ENCODE peak calls at places on chromosomes 11 and 22, in six cellular contexts. One of them, this sample, is unnamed.

GRCh38 chr11:64865286-64866172 is 12.9 kb downstream of the EHD1 start:
- DNase-seq in K562: no peak
- DNase-seq in H1: no peak
- DNase-seq in HCT116: no peak
- DNase-seq in GM12878: no peak
- DNase-seq in HepG2: no peak
- DNase-seq in this sample: no peak

GRCh38 chr22:46902998-46903916 is 140.8 kb downstream of the TBC1D22A start:
- DNase-seq in K562: no peak
- DNase-seq in H1: peak; percentile 69
- DNase-seq in HCT116: no peak
- DNase-seq in GM12878: no peak
- DNase-seq in HepG2: no peak
- DNase-seq in this sample: no peak

GRCh38 chr11:75667831-75668507 is 869 bp downstream of the MAP6 start:
- DNase-seq in K562: no peak
- DNase-seq in H1: peak; percentile 84
- DNase-seq in HCT116: no peak
- DNase-seq in GM12878: no peak
- DNase-seq in HepG2: no peak
- DNase-seq in this sample: peak; percentile 95

GRCh38 chr22:19734163-19734562 is 10.8 kb downstream of the GP1BB start:
- DNase-seq in K562: no peak
- DNase-seq in H1: no peak
- DNase-seq in HCT116: no peak
- DNase-seq in GM12878: no peak
- DNase-seq in HepG2: no peak
- DNase-seq in this sample: no peak

GRCh38 chr11:88631497-88631896 is 294.0 kb upstream of the CTSC start:
- DNase-seq in K562: no peak
- DNase-seq in H1: no peak
- DNase-seq in HCT116: peak; percentile 1
- DNase-seq in GM12878: no peak
- DNase-seq in HepG2: no peak
- DNase-seq in this sample: no peak

GRCh38 chr11:126172596-126173038 is 38.8 kb downstream of the RPUSD4 start:
- DNase-seq in K562: no peak
- DNase-seq in H1: no peak
- DNase-seq in HCT116: no peak
- DNase-seq in GM12878: no peak
- DNase-seq in HepG2: no peak
- DNase-seq in this sample: no peak

GRCh38 chr22:29475550-29475949 is 4.5 kb upstream of the NEFH start:
- DNase-seq in K562: no peak
- DNase-seq in H1: no peak
- DNase-seq in HCT116: no peak
- DNase-seq in GM12878: peak; percentile 20
- DNase-seq in HepG2: no peak
- DNase-seq in this sample: no peak

GRCh38 chr22:25420925-25421904 is 143.3 kb upstream of the GRK3 start:
- DNase-seq in K562: no peak
- DNase-seq in H1: peak; percentile 70
- DNase-seq in HCT116: no peak
- DNase-seq in GM12878: no peak
- DNase-seq in HepG2: no peak
- DNase-seq in this sample: peak; percentile 64

GRCh38 chr11:2463766-2464277 is 19.0 kb downstream of the KCNQ1 start:
- DNase-seq in K562: no peak
- DNase-seq in H1: peak; percentile 41
- DNase-seq in HCT116: no peak
- DNase-seq in GM12878: no peak
- DNase-seq in HepG2: no peak
- DNase-seq in this sample: no peak

GRCh38 chr11:131668867-131669780 is 298.7 kb downstream of the NTM start:
- DNase-seq in K562: peak; percentile 65
- DNase-seq in H1: peak; percentile 91
- DNase-seq in HCT116: peak; percentile 6
- DNase-seq in GM12878: no peak
- DNase-seq in HepG2: peak; percentile 17
- DNase-seq in this sample: peak; percentile 60

GRCh38 chr22:35661377-35661937 is 13.2 kb downstream of the APOL6 start:
- DNase-seq in K562: no peak
- DNase-seq in H1: no peak
- DNase-seq in HCT116: no peak
- DNase-seq in GM12878: no peak
- DNase-seq in HepG2: no peak
- DNase-seq in this sample: no peak

GRCh38 chr11:18844753-18845367 is 53.3 kb upstream of the PTPN5 start:
- DNase-seq in K562: peak; percentile 47
- DNase-seq in H1: no peak
- DNase-seq in HCT116: peak; percentile 36
- DNase-seq in GM12878: no peak
- DNase-seq in HepG2: peak; percentile 37
- DNase-seq in this sample: peak; percentile 40

GRCh38 chr11:131234146-131234680 is 136.2 kb upstream of the NTM start:
- DNase-seq in K562: no peak
- DNase-seq in H1: no peak
- DNase-seq in HCT116: no peak
- DNase-seq in GM12878: no peak
- DNase-seq in HepG2: no peak
- DNase-seq in this sample: no peak

GRCh38 chr11:34926101-34926830 is 9.8 kb downstream of the PDHX start:
- DNase-seq in K562: peak; percentile 54
- DNase-seq in H1: no peak
- DNase-seq in HCT116: peak; percentile 33
- DNase-seq in GM12878: no peak
- DNase-seq in HepG2: peak; percentile 47
- DNase-seq in this sample: peak; percentile 34

GRCh38 chr11:68843052-68843561 is 1.4 kb upstream of the CPT1A start:
- DNase-seq in K562: no peak
- DNase-seq in H1: no peak
- DNase-seq in HCT116: no peak
- DNase-seq in GM12878: no peak
- DNase-seq in HepG2: no peak
- DNase-seq in this sample: no peak

GRCh38 chr11:74138572-74138971 is 32.2 kb downstream of the C2CD3 start:
- DNase-seq in K562: peak; percentile 76
- DNase-seq in H1: no peak
- DNase-seq in HCT116: peak; percentile 89
- DNase-seq in GM12878: no peak
- DNase-seq in HepG2: peak; percentile 93
- DNase-seq in this sample: no peak

GRCh38 chr11:2248762-2249161 is 21.6 kb downstream of the ASCL2 start:
- DNase-seq in K562: no peak
- DNase-seq in H1: no peak
- DNase-seq in HCT116: no peak
- DNase-seq in GM12878: no peak
- DNase-seq in HepG2: no peak
- DNase-seq in this sample: no peak

GRCh38 chr22:17672417-17672991 is 33.9 kb downstream of the BCL2L13 start:
- DNase-seq in K562: peak; percentile 10
- DNase-seq in H1: no peak
- DNase-seq in HCT116: no peak
- DNase-seq in GM12878: no peak
- DNase-seq in HepG2: no peak
- DNase-seq in this sample: peak; percentile 30

GRCh38 chr11:9815486-9816136 is 151.7 kb downstream of the SWAP70 start:
- DNase-seq in K562: no peak
- DNase-seq in H1: no peak
- DNase-seq in HCT116: no peak
- DNase-seq in GM12878: no peak
- DNase-seq in HepG2: no peak
- DNase-seq in this sample: no peak

GRCh38 chr11:44978961-44979331 is 28.3 kb upstream of the TP53I11 start:
- DNase-seq in K562: no peak
- DNase-seq in H1: no peak
- DNase-seq in HCT116: no peak
- DNase-seq in GM12878: no peak
- DNase-seq in HepG2: peak; percentile 35
- DNase-seq in this sample: no peak

GRCh38 chr11:21040615-21041014 is 371.2 kb downstream of the NELL1 start:
- DNase-seq in K562: no peak
- DNase-seq in H1: no peak
- DNase-seq in HCT116: no peak
- DNase-seq in GM12878: no peak
- DNase-seq in HepG2: no peak
- DNase-seq in this sample: no peak

GRCh38 chr11:19577849-19578619 is 134.6 kb upstream of the NAV2 start:
- DNase-seq in K562: no peak
- DNase-seq in H1: no peak
- DNase-seq in HCT116: no peak
- DNase-seq in GM12878: no peak
- DNase-seq in HepG2: no peak
- DNase-seq in this sample: peak; percentile 57

GRCh38 chr22:44154431-44154942 is 26.2 kb upstream of the PARVG start:
- DNase-seq in K562: no peak
- DNase-seq in H1: no peak
- DNase-seq in HCT116: no peak
- DNase-seq in GM12878: peak; percentile 12
- DNase-seq in HepG2: no peak
- DNase-seq in this sample: no peak
- TF ChIP-seq SIN3A in K562: no peak
- TF ChIP-seq SIN3A in H1: no peak
- TF ChIP-seq SIN3A in HCT116: no peak
- TF ChIP-seq SIN3A in GM12878: no peak
- TF ChIP-seq SIN3A in HepG2: no peak
- TF ChIP-seq SIN3A in this sample: no peak

GRCh38 chr11:834371-835316 is 1.9 kb downstream of the CD151 start:
- DNase-seq in K562: no peak
- DNase-seq in H1: no peak
- DNase-seq in HCT116: peak; percentile 72
- DNase-seq in GM12878: no peak
- DNase-seq in HepG2: no peak
- DNase-seq in this sample: no peak
- TF ChIP-seq JUND in K562: no peak
- TF ChIP-seq JUND in H1: no peak
- TF ChIP-seq JUND in HCT116: no peak
- TF ChIP-seq JUND in GM12878: no peak
- TF ChIP-seq JUND in HepG2: no peak
- TF ChIP-seq JUND in this sample: peak; percentile 86

GRCh38 chr11:119347940-119348339 is 1.4 kb upstream of the MFRP start:
- DNase-seq in K562: peak; percentile 30
- DNase-seq in H1: no peak
- DNase-seq in HCT116: no peak
- DNase-seq in GM12878: no peak
- DNase-seq in HepG2: no peak
- DNase-seq in this sample: no peak
- TF ChIP-seq SIN3A in K562: no peak
- TF ChIP-seq SIN3A in H1: no peak
- TF ChIP-seq SIN3A in HCT116: no peak
- TF ChIP-seq SIN3A in GM12878: no peak
- TF ChIP-seq SIN3A in HepG2: no peak
- TF ChIP-seq SIN3A in this sample: no peak

DNA sequence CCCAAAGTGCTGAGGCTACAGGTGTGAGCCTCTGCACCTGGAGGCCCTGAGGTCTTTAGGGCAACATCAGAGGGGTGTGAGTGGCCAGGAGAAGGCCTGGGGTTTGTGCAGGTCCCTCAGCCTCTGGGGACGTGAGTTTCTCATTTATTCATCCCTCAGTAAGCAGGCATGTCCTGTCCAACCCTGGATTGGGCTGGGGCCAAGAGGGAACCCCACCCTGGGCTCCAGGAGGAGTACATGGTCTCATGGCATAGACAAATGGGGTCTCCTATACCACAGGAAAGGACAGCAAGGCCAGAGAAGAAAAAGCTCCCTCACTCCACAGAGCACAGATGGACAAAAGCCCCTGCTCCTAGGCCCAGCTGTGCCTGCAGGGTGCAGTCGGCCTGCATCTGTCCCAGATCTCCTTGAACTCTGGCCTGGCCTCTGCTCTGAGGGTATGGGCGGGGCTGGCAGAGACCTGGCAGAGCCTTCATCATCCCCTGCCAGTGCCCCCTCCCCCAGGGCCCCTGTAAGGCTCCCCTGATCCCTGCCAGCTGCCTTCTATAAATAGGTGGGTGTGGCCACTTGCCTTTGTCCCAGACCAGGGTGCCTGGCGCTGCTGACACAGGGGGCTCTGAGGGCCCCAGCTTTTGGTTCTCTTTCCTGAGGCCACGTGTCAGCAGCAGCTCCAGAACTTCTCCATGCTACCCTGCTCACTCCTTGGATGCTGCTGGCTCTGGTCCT is 34.6 kb downstream of the A4GALT start:
- DNase-seq in K562: no peak
- DNase-seq in H1: no peak
- DNase-seq in HCT116: no peak
- DNase-seq in GM12878: no peak
- DNase-seq in HepG2: no peak
- DNase-seq in this sample: peak; percentile 45
- TF ChIP-seq JUND in K562: no peak
- TF ChIP-seq JUND in H1: no peak
- TF ChIP-seq JUND in HCT116: no peak
- TF ChIP-seq JUND in GM12878: no peak
- TF ChIP-seq JUND in HepG2: no peak
- TF ChIP-seq JUND in this sample: no peak

DNA sequence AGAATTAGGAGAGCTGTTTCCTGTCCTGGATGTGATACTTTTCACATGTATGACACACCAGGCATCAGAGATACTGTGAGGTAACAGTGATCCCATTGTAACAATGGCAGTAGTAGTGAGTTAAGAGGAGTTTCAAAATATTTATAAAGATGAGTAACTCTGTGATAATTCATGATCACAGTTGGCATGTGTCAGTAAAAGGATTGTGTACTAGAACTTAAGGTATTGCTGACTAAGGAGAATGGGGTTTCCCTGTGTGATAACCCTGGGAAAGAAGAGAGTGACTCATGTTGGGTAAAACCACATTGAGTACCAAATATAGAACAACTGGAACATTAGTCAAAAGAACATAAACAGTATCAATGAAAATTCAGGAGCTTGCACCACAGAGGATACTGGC is 22.9 kb upstream of the SLC5A1 start:
- DNase-seq in K562: no peak
- DNase-seq in H1: no peak
- DNase-seq in HCT116: peak; percentile 51
- DNase-seq in GM12878: no peak
- DNase-seq in HepG2: peak; percentile 5
- DNase-seq in this sample: no peak
- TF ChIP-seq SIN3A in K562: no peak
- TF ChIP-seq SIN3A in H1: no peak
- TF ChIP-seq SIN3A in HCT116: peak; percentile 43
- TF ChIP-seq SIN3A in GM12878: no peak
- TF ChIP-seq SIN3A in HepG2: no peak
- TF ChIP-seq SIN3A in this sample: no peak

This sample was measured in SK-N-SH.